ENCODE peak calls at places on chromosomes 6 and 20, in seven cellular contexts. L is fibroblast of lung, U is heart left ventricle, X is HepG2, E is spleen, A is cardiac muscle cell, Q is neuronal stem cell. P is an unnamed sample. For H3K27me3 and H3K9me3, the result is how much of the 10 kb centered on the place peaks cover.

GRCh38 chr6:113160716-113161115 is 696.4 kb upstream of the MARCKS start:
- DNase-seq in A (no peak), X (no peak), E (no peak), L (no peak), U (no peak), Q (no peak), P (no peak)

GRCh38 chr6:149900620-149901443 is 2.9 kb upstream of the RAET1E start:
- DNase-seq in X (no peak), Q (no peak), L (no peak), U (no peak), E (peak), A (no peak), P (peak)

GRCh38 chr6:67265996-67266768 is 1368.9 kb upstream of the ADGRB3 start:
- DNase-seq in L (no peak), X (no peak), E (no peak), U (no peak), A (no peak), Q (no peak), P (no peak)

GRCh38 chr6:36769676-36770499 is 69.4 kb downstream of the CPNE5 start:
- DNase-seq in L (peak), A (peak), Q (no peak), U (no peak), X (no peak), E (peak), P (no peak)

GRCh38 chr6:15331143-15331542 is 85.3 kb downstream of the JARID2 start:
- DNase-seq in E (no peak), Q (no peak), U (no peak), L (no peak), X (peak), A (no peak), P (no peak)

GRCh38 chr20:12591949-12592470 is 416.8 kb upstream of the SPTLC3 start:
- DNase-seq in X (no peak), U (no peak), Q (no peak), E (no peak), A (peak), L (no peak), P (no peak)

GRCh38 chr6:13965582-13966127 is 40.9 kb downstream of the RNF182 start:
- DNase-seq in U (no peak), E (no peak), X (no peak), A (no peak), Q (no peak), L (no peak), P (no peak)

GRCh38 chr20:18831830-18832229 is 18.2 kb downstream of the SCP2D1 start:
- DNase-seq in A (no peak), Q (no peak), X (no peak), U (no peak), E (no peak), L (peak), P (no peak)

GRCh38 chr20:54048489-54048888 is 21.9 kb downstream of the BCAS1 start:
- DNase-seq in Q (no peak), L (peak), X (no peak), A (no peak), U (no peak), E (no peak), P (no peak)

GRCh38 chr6:33954453-33954852 is 150.7 kb upstream of the MLN start:
- DNase-seq in Q (no peak), U (no peak), X (no peak), L (no peak), E (peak), A (no peak), P (no peak)

GRCh38 chr6:141029908-141030307 is 1102.8 kb upstream of the GJE1 start:
- DNase-seq in U (no peak), X (no peak), E (no peak), Q (no peak), L (no peak), A (no peak), P (no peak)

GRCh38 chr6:75493400-75494064 is at the start of gene FILIP1:
- DNase-seq in A (peak), L (peak), X (no peak), E (no peak), Q (no peak), U (peak), P (peak)

GRCh38 chr20:54054516-54054915 is 15.9 kb downstream of the BCAS1 start:
- DNase-seq in A (no peak), L (no peak), U (no peak), Q (no peak), E (no peak), X (no peak), P (no peak)

GRCh38 chr6:5398530-5398929 is 137.2 kb downstream of the FARS2 start:
- DNase-seq in U (no peak), A (peak), L (peak), Q (no peak), X (peak), E (no peak), P (no peak)

DNA sequence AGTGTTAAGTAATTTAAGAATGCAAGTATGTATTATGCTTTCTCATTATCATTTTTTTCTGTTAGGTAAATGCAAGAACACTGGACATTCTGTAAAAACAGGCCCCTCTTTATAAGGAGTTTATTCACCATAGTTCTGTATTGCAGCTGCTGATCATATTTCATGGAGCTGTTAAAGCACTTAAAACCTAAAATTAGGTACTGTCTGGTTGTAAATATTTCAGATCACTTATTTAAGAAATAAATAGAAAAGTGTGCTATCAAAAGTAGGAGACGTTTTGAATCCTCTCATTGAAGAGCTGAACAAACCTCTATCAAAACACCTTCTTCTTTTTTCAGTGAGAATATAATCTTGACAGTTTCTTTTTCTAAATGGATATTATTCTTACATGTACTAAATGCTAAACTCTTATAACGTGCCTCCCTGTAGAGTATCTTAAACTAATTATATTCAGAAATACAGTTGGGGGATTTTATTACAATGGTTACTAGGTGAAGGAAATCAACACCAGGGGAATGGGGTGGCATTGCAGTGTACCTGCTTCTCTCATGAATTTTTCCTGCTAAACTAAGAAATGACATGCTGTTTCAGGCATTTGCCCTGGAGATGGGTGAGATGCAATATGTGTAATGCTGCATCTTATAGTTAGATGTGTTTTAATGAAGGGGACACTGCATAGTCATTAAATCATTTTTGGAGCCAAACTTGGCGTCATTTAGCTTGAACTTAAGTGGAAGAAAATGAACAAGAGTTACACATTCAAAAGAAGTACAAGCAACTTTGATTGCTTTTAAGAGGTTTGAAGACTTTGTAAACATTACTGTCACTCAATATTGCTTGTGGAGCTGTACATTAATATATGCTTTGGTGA is 4.1 kb downstream of the EYA4 start:
- DNase-seq in L (peak), A (no peak), Q (no peak), U (no peak), E (no peak), X (no peak), P (no peak)
- H3K27me3 ChIP-seq in L (under half), A (half or more), Q (under half), U (under half), E (under half), X (under half), P (under half)

GRCh38 chr20:23205221-23205620 is 119.1 kb upstream of the CD93 start:
- DNase-seq in E (no peak), L (no peak), Q (no peak), X (no peak), U (no peak), A (no peak), P (no peak)

GRCh38 chr20:23205656-23206055 is 119.5 kb upstream of the CD93 start:
- DNase-seq in L (peak), U (peak), A (no peak), Q (peak), E (no peak), X (no peak), P (peak)

GRCh38 chr20:23206995-23207394 is 120.9 kb upstream of the CD93 start:
- DNase-seq in Q (no peak), E (no peak), X (no peak), A (no peak), U (no peak), L (no peak), P (no peak)

GRCh38 chr20:23206061-23206460 is 119.9 kb upstream of the CD93 start:
- DNase-seq in U (no peak), L (no peak), X (no peak), E (no peak), Q (no peak), A (no peak), P (no peak)

DNA sequence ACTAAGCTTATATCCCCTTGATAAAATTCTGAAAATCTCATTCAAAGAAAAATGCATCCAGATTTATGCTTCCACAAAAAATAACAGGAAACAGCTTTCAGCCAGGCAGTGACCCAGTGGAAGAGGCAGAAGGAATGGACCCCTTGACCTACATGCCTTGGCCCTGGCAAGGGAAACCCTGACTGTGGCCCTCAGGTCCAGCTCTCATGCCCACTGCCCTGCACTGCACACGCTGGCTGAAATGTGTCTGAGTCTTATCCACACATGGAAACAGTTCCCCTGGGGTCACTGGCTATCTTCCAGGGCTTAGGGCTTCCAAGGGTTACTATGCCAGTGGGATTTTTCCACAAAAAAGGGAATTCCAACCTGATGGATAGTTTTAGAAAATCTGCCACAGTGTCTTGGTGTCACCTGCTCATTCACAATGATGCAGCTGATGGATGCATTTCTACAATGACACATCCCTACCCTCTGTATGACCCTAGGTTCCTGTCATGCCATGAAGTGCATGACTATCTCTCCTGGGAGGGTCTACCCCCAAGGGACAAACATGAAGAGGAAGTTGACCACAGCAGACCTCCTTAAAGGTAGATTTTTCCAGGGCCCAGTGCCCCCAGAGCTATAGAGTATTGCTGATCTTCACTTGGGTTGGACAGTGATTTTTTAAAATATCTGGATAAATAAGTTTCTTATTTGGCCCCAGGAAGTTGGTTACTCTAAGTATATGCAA is 121.9 kb upstream of the CD93 start:
- DNase-seq in L (no peak), U (no peak), E (no peak), X (no peak), Q (no peak), A (no peak), P (no peak)
- H3K9me3 ChIP-seq in L (under half), U (under half), E (under half), X (under half), Q (under half), A (under half), P (under half)

GRCh38 chr6:52691718-52692117 is 20.8 kb downstream of the TMEM14A start:
- DNase-seq in Q (no peak), L (peak), A (no peak), X (no peak), U (no peak), E (no peak), P (no peak)

GRCh38 chr6:52681416-52681815 is 10.5 kb downstream of the TMEM14A start:
- DNase-seq in A (no peak), U (no peak), Q (no peak), L (no peak), X (no peak), E (no peak), P (no peak)

GRCh38 chr6:52689857-52690256 is 18.9 kb downstream of the TMEM14A start:
- DNase-seq in X (no peak), L (no peak), U (no peak), Q (no peak), E (no peak), A (no peak), P (no peak)

DNA sequence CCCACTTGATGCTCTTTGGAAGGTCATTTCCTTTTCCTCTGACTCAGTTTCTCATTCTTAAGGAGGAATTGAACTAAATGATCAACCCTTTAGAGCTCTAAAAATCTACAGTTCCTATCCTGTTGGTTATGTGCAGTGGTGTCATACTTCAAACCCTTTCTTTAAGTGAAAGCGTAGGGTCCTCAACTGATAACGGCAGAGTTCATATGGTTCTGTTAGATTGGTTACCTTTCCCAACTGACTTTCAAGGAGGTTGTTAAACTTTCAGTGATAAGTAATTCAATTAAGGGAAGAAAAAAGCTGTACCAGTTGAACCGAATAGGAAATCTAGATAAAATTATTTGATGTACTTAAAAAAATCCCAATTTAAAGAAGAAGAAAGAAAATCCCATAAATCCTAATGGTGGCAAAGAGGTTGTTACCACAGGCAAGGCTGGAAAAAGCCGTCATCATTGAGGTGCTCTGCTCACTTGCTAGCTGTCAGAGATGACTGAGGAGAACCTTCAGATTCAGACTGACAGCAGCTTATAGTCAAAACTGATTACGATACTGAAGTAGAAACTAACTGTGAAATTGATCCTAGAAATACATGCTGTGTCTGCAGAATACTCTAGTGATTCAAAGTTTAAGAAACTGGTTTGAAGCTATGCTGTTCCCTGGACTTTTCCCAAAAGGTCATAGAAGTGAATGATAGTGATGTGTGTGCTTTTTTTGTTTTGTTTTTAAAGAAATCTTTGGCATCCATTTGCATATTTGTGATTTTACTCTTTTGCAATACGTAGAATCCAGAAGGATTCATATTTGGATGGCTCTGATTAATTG is 16.2 kb downstream of the TMEM14A start:
- DNase-seq in E (no peak), L (no peak), Q (no peak), A (no peak), X (no peak), U (no peak), P (no peak)
- H3K27me3 ChIP-seq in E (under half), L (under half), Q (under half), A (under half), X (under half), U (under half), P (under half)

DNA sequence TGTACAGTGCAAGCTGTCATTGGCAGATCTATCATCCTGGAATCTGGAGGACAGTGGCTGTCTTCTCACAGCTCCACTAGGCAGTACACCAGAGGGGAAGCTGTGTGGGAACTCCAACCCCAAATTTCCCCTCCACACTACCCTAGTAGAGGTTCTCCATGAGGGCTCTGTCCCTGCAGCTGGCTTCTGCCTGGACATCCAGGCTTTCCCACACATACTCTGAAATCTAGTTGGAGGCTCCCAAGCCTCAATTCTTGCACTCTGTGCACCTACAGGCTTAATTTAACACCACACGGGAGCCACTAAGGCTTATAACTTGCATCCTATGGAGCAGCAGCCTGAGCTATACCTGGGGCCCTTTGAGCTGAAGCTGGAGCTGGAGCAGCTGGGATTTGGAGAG is 43.0 kb upstream of the TRIM39 start:
- DNase-seq in E (no peak), Q (no peak), L (peak), U (no peak), X (no peak), A (no peak), P (no peak)
- H3K9me3 ChIP-seq in E (half or more), Q (half or more), L (under half), U (under half), X (half or more), A (under half), P (under half)

DNA sequence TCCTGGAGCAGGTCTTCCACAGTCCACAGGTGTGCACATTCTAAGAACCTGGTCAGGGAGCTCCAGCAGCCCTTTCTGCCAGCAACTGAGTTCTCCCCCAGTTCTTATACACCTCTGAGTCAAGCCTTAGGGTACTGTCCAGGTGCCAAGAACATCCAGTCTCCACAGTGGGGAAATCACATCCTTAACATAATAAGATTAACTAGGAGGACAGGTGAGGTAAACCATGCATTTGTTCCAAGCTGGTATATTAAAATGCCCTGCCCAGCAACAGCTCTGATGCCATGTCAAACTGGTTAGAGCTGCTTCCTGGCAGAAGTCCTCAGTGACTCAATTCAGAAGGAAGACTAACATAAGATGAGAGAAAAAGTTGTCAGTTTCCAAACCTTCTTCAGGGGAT is 303.9 kb upstream of the SGK1 start:
- DNase-seq in E (no peak), U (no peak), A (no peak), L (no peak), X (no peak), Q (no peak), P (no peak)
- H3K27me3 ChIP-seq in E (under half), U (under half), A (under half), L (under half), X (under half), Q (under half), P (under half)

DNA sequence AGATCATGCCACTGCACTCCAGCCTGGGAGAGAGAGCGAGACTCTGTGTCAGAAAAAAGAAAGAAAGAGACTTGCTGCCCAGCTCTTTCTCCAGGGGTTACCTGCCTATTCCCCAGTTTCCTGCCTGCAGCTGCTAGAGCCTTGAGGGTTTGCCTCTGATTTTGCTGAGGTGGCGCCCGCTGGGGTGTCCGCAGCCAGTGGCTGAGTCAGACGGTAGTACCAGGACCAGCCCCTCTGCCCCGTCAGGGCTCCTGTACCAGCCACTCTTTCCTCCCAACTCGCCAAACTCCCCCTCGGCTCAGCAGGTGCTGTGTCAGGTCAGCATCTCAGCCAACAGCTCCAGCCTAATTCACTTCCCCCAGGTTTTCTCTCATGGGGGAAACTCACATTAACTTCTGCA is 7.4 kb upstream of the LSM14B start:
- DNase-seq in L (no peak), Q (no peak), X (no peak), U (no peak), E (no peak), A (no peak), P (no peak)
- H3K9me3 ChIP-seq in L (under half), Q (under half), X (under half), U (under half), E (under half), A (under half), P (under half)